ENCODE peak calls at places on chromosomes 4 and X, in five cellular contexts. W, G, V, O and A are unnamed samples.

GRCh38 chrX:17521871-17522693 is 147.1 kb downstream of the NHS start:
- DNase-seq in O (no peak), V (no peak), W (peak; percentile 31), G (no peak), A (no peak)

GRCh38 chr4:186486172-186486571 is 69.2 kb downstream of the MTNR1A start:
- DNase-seq in G (no peak), W (no peak), O (no peak), V (no peak), A (no peak)

GRCh38 chr4:124708517-124709300 is 3.8 kb downstream of the ANKRD50 start:
- DNase-seq in G (peak; percentile 28), O (no peak), V (no peak), W (no peak), A (no peak)

GRCh38 chr4:113635739-113636437 is 125.7 kb downstream of the CAMK2D start:
- DNase-seq in V (no peak), W (no peak), O (no peak), G (no peak), A (no peak)

GRCh38 chr4:107870236-107870635 is 45.5 kb downstream of the SGMS2 start:
- DNase-seq in W (no peak), V (no peak), O (no peak), G (no peak), A (no peak)

GRCh38 chr4:152247271-152247975 is 288.5 kb downstream of the FBXW7 start:
- DNase-seq in O (no peak), G (no peak), W (no peak), V (no peak), A (no peak)

GRCh38 chrX:16771483-16772398 is 14.5 kb upstream of the TXLNG start:
- DNase-seq in O (no peak), G (peak; percentile 76), V (no peak), W (no peak), A (peak; percentile 16)

GRCh38 chr4:47531241-47531953 is 46.3 kb downstream of the ATP10D start:
- DNase-seq in V (no peak), O (no peak), W (no peak), G (peak; percentile 78), A (peak; percentile 79)

GRCh38 chr4:115110191-115111166 is 2.9 kb downstream of the NDST4 start:
- DNase-seq in G (no peak), O (no peak), V (no peak), W (peak; percentile 17), A (no peak)

GRCh38 chr4:76270776-76271175 is 19.3 kb downstream of the FAM47E start:
- DNase-seq in V (no peak), O (no peak), W (no peak), G (no peak), A (no peak)

DNA sequence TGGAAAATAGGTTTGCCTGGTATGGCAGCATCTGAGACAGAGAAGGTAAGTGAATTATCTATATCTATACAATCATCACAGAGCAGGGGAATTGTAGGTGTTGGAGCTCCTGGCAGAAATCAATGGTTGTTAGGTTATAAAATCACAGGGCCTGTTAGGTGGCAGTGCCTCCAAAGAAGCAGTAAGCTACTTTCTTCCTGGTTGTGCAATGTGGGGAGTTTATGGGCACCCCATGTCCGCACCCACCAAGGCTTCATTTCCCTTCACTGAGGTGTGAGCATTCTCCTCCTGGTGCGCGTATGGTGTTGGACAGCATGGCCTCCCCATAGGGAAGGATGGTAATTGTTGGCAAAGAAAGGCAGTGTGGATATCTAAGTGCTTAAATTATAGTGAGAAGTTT is 153.6 kb downstream of the FRAS1 start:
- DNase-seq in W (no peak), G (no peak), O (no peak), V (no peak), A (no peak)
- H3K4me3 ChIP-seq in W (no peak overlapping the region), G (no peak overlapping the region), O (no peak overlapping the region), V (no peak overlapping the region), A (no peak overlapping the region)

GRCh38 chr4:85968945-85969830 is 390.7 kb downstream of the MAPK10 start:
- DNase-seq in W (no peak), O (no peak), V (no peak), G (peak; percentile 35), A (peak; percentile 18)
- H3K4me3 ChIP-seq in W (no peak overlapping the region), O (no peak overlapping the region), V (no peak overlapping the region), G (no peak overlapping the region), A (no peak overlapping the region)

GRCh38 chrX:149831473-149831872 is 49.5 kb upstream of the MAGEA8 start:
- DNase-seq in G (no peak), O (no peak), W (no peak), V (no peak), A (no peak)
- H3K4me3 ChIP-seq in G (no peak overlapping the region), O (no peak overlapping the region), W (no peak overlapping the region), V (no peak overlapping the region), A (no peak overlapping the region)

GRCh38 chr4:141331534-141332358 is 111.1 kb downstream of the ZNF330 start:
- DNase-seq in G (no peak), W (no peak), O (no peak), V (no peak), A (no peak)
- H3K4me3 ChIP-seq in G (no peak overlapping the region), W (no peak overlapping the region), O (no peak overlapping the region), V (no peak overlapping the region), A (peak overlapping the region; percentile 7)

GRCh38 chr4:6563935-6564645 is 10.9 kb upstream of the MAN2B2 start:
- DNase-seq in O (no peak), W (no peak), V (no peak), G (no peak), A (no peak)
- H3K4me3 ChIP-seq in O (peak overlapping the region; percentile 48), W (no peak overlapping the region), V (no peak overlapping the region), G (peak overlapping the region; percentile 44), A (no peak overlapping the region)

GRCh38 chr4:55634417-55635128 is 1.5 kb downstream of the NMU start:
- DNase-seq in G (no peak), V (no peak), W (no peak), O (no peak), A (no peak)
- H3K4me3 ChIP-seq in G (no peak overlapping the region), V (no peak overlapping the region), W (no peak overlapping the region), O (no peak overlapping the region), A (no peak overlapping the region)

GRCh38 chr4:20954541-20954940 is 254.3 kb downstream of the PACRGL start:
- DNase-seq in V (no peak), G (no peak), O (no peak), W (no peak), A (no peak)

GRCh38 chr4:20960291-20960690 is 260.0 kb downstream of the PACRGL start:
- DNase-seq in G (no peak), O (no peak), W (no peak), V (no peak), A (no peak)
- H3K4me3 ChIP-seq in G (no peak overlapping the region), O (no peak overlapping the region), W (no peak overlapping the region), V (no peak overlapping the region), A (no peak overlapping the region)